ENCODE peak calls at places on chromosomes 4 and X, in ten cellular contexts. U is NCI-H82; V is A172; W is hypothalamus; B is mesenchymal stem cell; M is progenitor cell of endocrine pancreas; Y is NCI-H226; E is NB4; T is activated CD4-positive, alpha-beta T cell treated with anti-CD3 and anti-CD28 coated beads for 24 hours; Q is NCI-H510A treated with DMSO at 0.1 percent for 48 hours. P is an unnamed sample.

GRCh38 chr4:54840992-54841768 is 183.4 kb downstream of the KIT start:
- DNase-seq in U (no peak), V (peak), W (peak), B (peak), M (no peak), Y (no peak), E (peak), T (no peak), Q (peak), P (no peak)

GRCh38 chrX:127038065-127038464 is 218.5 kb downstream of the PRR32 start:
- DNase-seq in U (peak), V (no peak), W (no peak), B (no peak), M (no peak), Y (no peak), E (peak), T (no peak), Q (peak), P (no peak)

GRCh38 chr4:43763029-43763610 is 685.5 kb downstream of the KCTD8 start:
- DNase-seq in U (peak), V (no peak), W (no peak), B (no peak), M (no peak), Y (no peak), E (no peak), T (no peak), Q (no peak), P (no peak)

GRCh38 chr4:175590205-175590604 is 221.9 kb downstream of the GPM6A start:
- DNase-seq in U (no peak), V (no peak), W (no peak), B (no peak), M (no peak), Y (no peak), E (no peak), T (no peak), Q (no peak), P (no peak)

GRCh38 chr4:13516315-13516860 is 27.9 kb downstream of the NKX3-2 start:
- DNase-seq in U (no peak), V (no peak), W (no peak), B (no peak), M (no peak), Y (no peak), E (no peak), T (no peak), Q (no peak), P (no peak)

GRCh38 chr4:48334900-48335384 is 6.4 kb upstream of the SLAIN2 start:
- DNase-seq in U (no peak), V (no peak), W (no peak), B (no peak), M (no peak), Y (no peak), E (no peak), T (no peak), Q (peak), P (no peak)

GRCh38 chr4:82726601-82727000 is 72.0 kb downstream of the SCD5 start:
- DNase-seq in U (no peak), V (no peak), W (no peak), B (no peak), M (no peak), Y (no peak), E (no peak), T (no peak), Q (no peak), P (no peak)

GRCh38 chrX:421646-422325 is 35.1 kb upstream of the PPP2R3B start:
- DNase-seq in U (no peak), V (no peak), W (no peak), B (no peak), M (no peak), Y (no peak), E (no peak), T (no peak), Q (no peak), P (no peak)

GRCh38 chrX:132071260-132071659 is 48.2 kb downstream of the STK26 start:
- DNase-seq in U (peak), V (no peak), W (no peak), B (peak), M (no peak), Y (no peak), E (peak), T (no peak), Q (no peak), P (no peak)

GRCh38 chr4:143099693-143100092 is 85.0 kb upstream of the USP38 start:
- DNase-seq in U (no peak), V (no peak), W (no peak), B (no peak), M (no peak), Y (no peak), E (no peak), T (no peak), Q (no peak), P (no peak)

GRCh38 chrX:108186811-108187210 is 95.2 kb downstream of the ATG4A start:
- DNase-seq in U (no peak), V (peak), W (no peak), B (peak), M (no peak), Y (peak), E (no peak), T (no peak), Q (no peak), P (no peak)

GRCh38 chr4:22312113-22312512 is 203.8 kb downstream of the ADGRA3 start:
- DNase-seq in U (no peak), V (no peak), W (no peak), B (no peak), M (no peak), Y (no peak), E (no peak), T (no peak), Q (no peak), P (no peak)

GRCh38 chr4:112279025-112279881 is 6.5 kb downstream of the TIFA start:
- DNase-seq in U (no peak), V (no peak), W (no peak), B (no peak), M (no peak), Y (no peak), E (peak), T (no peak), Q (no peak), P (no peak)